ENCODE peak calls at places on chromosomes 13 and 19, in eight cellular contexts. M, W, A, Z, S, Q, X and C are unnamed samples.

GRCh38 chr13:112619730-112620639 is 32.0 kb upstream of the TUBGCP3 start:
- ATAC-seq in M (peak; percentile 89), W (peak; percentile 97), A (no peak), Z (peak; percentile 57), S (peak; percentile 89), Q (peak; percentile 62), X (peak; percentile 53), C (no peak)

GRCh38 chr19:45276284-45276687 is 25.2 kb downstream of the MARK4 start:
- ATAC-seq in M (peak; percentile 13), W (no peak), A (no peak), Z (no peak), S (no peak), Q (no peak), X (no peak), C (no peak)

GRCh38 chr13:73307481-73307880 is 248.7 kb downstream of the KLF5 start:
- ATAC-seq in M (no peak), W (no peak), A (no peak), Z (no peak), S (no peak), Q (no peak), X (no peak), C (no peak)

GRCh38 chr13:25971499-25972145 is 80.2 kb downstream of the SHISA2 start:
- ATAC-seq in M (no peak), W (peak; percentile 73), A (no peak), Z (no peak), S (no peak), Q (no peak), X (no peak), C (no peak)

GRCh38 chr13:101178394-101178793 is 237.9 kb downstream of the NALCN start:
- ATAC-seq in M (no peak), W (no peak), A (no peak), Z (no peak), S (no peak), Q (no peak), X (no peak), C (no peak)

GRCh38 chr13:112643759-112644459 is 45.9 kb upstream of the ATP11A start:
- ATAC-seq in M (no peak), W (no peak), A (no peak), Z (no peak), S (no peak), Q (peak; percentile 18), X (peak; percentile 58), C (no peak)

GRCh38 chr19:52991484-52991883 is 22.2 kb upstream of the ERVV-1 start:
- ATAC-seq in M (no peak), W (no peak), A (peak; percentile 70), Z (no peak), S (no peak), Q (no peak), X (no peak), C (no peak)

GRCh38 chr13:92044351-92044750 is 645.9 kb downstream of the GPC5 start:
- ATAC-seq in M (no peak), W (no peak), A (no peak), Z (no peak), S (no peak), Q (no peak), X (no peak), C (no peak)

GRCh38 chr19:45918721-45919120 is 4.1 kb upstream of the NANOS2 start:
- ATAC-seq in M (no peak), W (no peak), A (no peak), Z (no peak), S (no peak), Q (no peak), X (no peak), C (no peak)

GRCh38 chr13:47521895-47522487 is 479.1 kb downstream of the SUCLA2 start:
- ATAC-seq in M (no peak), W (no peak), A (no peak), Z (no peak), S (no peak), Q (no peak), X (no peak), C (no peak)

GRCh38 chr19:32231020-32231419 is 114.4 kb upstream of the ZNF507 start:
- ATAC-seq in M (no peak), W (no peak), A (no peak), Z (no peak), S (no peak), Q (no peak), X (no peak), C (no peak)

GRCh38 chr19:21147540-21147939 is 5.7 kb downstream of the ZNF431 start:
- ATAC-seq in M (no peak), W (no peak), A (no peak), Z (no peak), S (no peak), Q (no peak), X (no peak), C (no peak)

GRCh38 chr19:53659292-53659691 is 27.5 kb downstream of the DPRX start:
- ATAC-seq in M (peak; percentile 89), W (peak; percentile 71), A (peak; percentile 94), Z (no peak), S (no peak), Q (no peak), X (no peak), C (no peak)

GRCh38 chr13:38763446-38764381 is 76.8 kb downstream of the FREM2 start:
- ATAC-seq in M (peak; percentile 83), W (peak; percentile 80), A (no peak), Z (peak; percentile 75), S (no peak), Q (peak; percentile 69), X (peak; percentile 75), C (no peak)

GRCh38 chr19:4042064-4042730 is 24.5 kb downstream of the ZBTB7A start:
- ATAC-seq in M (peak; percentile 8), W (no peak), A (peak; percentile 20), Z (no peak), S (peak; percentile 30), Q (peak; percentile 15), X (peak; percentile 11), C (peak; percentile 14)

GRCh38 chr19:58575183-58576041 is 2.3 kb upstream of the MZF1 start:
- ATAC-seq in M (peak; percentile 82), W (peak; percentile 67), A (peak; percentile 78), Z (peak; percentile 78), S (peak; percentile 69), Q (peak; percentile 84), X (peak; percentile 80), C (peak; percentile 70)

GRCh38 chr19:45824041-45824471 is 8.9 kb upstream of the RSPH6A start:
- ATAC-seq in M (no peak), W (no peak), A (no peak), Z (no peak), S (no peak), Q (no peak), X (no peak), C (peak; percentile 47)

GRCh38 chr13:42876270-42876714 is 94.9 kb downstream of the FAM216B start:
- ATAC-seq in M (no peak), W (peak; percentile 56), A (no peak), Z (peak; percentile 98), S (no peak), Q (peak; percentile 75), X (no peak), C (no peak)

GRCh38 chr19:19721896-19722295 is 11.0 kb downstream of the ZNF14 start:
- ATAC-seq in M (no peak), W (no peak), A (no peak), Z (no peak), S (no peak), Q (no peak), X (no peak), C (no peak)

GRCh38 chr13:40484981-40485380 is 181.5 kb downstream of the FOXO1 start:
- ATAC-seq in M (no peak), W (no peak), A (no peak), Z (peak; percentile 6), S (no peak), Q (peak; percentile 11), X (no peak), C (no peak)

GRCh38 chr13:110329798-110330461 is 22.8 kb downstream of the COL4A2 start:
- ATAC-seq in M (no peak), W (no peak), A (no peak), Z (peak; percentile 30), S (no peak), Q (no peak), X (no peak), C (peak; percentile 29)

DNA sequence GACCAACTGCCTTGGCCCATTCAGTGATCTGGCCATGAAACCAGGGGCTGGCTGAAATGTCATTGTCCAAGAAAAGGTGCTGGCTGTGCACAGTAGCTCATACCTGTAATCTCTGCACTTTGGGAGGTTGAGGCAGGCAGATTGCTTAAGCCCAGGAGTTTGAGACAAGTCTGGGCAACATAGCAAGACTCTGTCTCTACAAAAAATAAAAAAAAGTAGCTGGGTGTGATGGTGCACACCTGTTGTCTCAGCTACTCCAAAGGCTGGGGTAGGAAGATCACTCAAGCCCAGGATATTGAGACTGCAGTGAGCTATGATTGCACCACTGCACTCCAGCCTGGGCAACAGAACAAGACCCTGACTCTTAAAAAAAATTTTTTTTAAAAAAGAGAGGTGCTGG is 28.6 kb upstream of the C19orf12 start:
- ATAC-seq in M (no peak), W (no peak), A (no peak), Z (no peak), S (no peak), Q (no peak), X (no peak), C (no peak)
- H3K27me3 ChIP-seq in M (peaks cover 48% of the 10 kb centered on the region), W (no peaks in the 10 kb centered on the region), A (no peaks in the 10 kb centered on the region), Z (no peaks in the 10 kb centered on the region), S (no peaks in the 10 kb centered on the region), Q (no peaks in the 10 kb centered on the region), X (peaks cover 6% of the 10 kb centered on the region), C (peaks cover 25% of the 10 kb centered on the region)

GRCh38 chr19:13838071-13838942 is 38.6 kb upstream of the NANOS3 start:
- ATAC-seq in M (no peak), W (no peak), A (no peak), Z (no peak), S (no peak), Q (no peak), X (no peak), C (no peak)
- H3K4me3 ChIP-seq in M (peak overlapping the region; percentile 72), W (no peak overlapping the region), A (peak overlapping the region; percentile 81), Z (peak overlapping the region; percentile 92), S (no peak overlapping the region), Q (peak overlapping the region; percentile 96), X (no peak overlapping the region), C (peak overlapping the region; percentile 91)

GRCh38 chr19:39398297-39398864 is 7.2 kb downstream of the MED29 start:
- ATAC-seq in M (peak; percentile 48), W (no peak), A (no peak), Z (peak; percentile 35), S (peak; percentile 39), Q (peak; percentile 67), X (peak; percentile 19), C (peak; percentile 27)
- TF ChIP-seq POLR2AphosphoS5 in M (no peak), W (no peak), A (no peak), Z (peak; percentile 27), S (peak; percentile 38), Q (peak; percentile 72), X (no peak), C (no peak)

DNA sequence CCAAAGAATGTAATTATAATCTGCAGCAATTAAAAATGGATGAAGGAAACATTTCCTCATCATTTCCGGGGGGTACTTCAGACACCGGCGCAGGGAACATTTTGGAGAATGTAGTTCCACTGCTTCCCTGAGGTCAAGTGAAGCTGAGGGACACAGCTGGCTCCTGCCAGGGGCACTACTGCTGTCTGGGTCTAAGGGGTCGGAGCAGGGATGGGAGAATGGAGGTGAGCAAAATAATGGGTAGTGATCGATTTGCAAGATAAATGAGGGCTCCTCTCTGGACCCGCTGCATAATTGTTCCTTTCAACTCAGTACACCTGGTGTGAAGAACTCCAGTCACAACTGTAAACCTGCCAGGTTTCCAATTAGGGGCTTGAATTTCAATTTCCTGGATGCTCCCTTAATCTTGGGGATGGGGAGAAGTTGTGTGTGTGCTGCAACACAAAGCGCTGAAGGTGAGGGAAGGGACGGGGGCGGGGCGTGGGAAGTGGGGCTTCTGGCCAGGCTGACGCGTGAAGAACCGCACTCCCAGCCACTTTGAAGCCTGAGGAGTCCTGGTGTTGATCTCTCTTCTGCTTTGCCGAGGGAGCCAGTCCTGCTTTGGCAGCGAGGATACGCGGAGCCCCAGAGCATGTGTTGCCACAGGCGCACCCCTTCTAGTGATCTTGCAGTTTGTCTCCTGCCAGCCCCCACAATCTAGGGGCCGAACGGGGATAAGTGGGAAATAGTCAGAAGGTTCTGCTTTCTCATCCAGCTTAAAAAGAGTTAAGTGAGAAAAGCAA is 57.9 kb upstream of the PCDH8 start:
- ATAC-seq in M (no peak), W (peak; percentile 80), A (no peak), Z (no peak), S (no peak), Q (no peak), X (no peak), C (no peak)
- H3K27me3 ChIP-seq in M (no peaks in the 10 kb centered on the region), W (peaks cover 7% of the 10 kb centered on the region), A (no peaks in the 10 kb centered on the region), Z (no peaks in the 10 kb centered on the region), S (peaks cover 45% of the 10 kb centered on the region), Q (peaks cover 5% of the 10 kb centered on the region), X (peaks cover 45% of the 10 kb centered on the region), C (peaks cover 51% of the 10 kb centered on the region)